ENCODE peak calls at places on chromosomes 6 and 20, in four cellular contexts. One of them, this sample, is unnamed. For H3K4me1, the result is how much of the 10 kb centered on the place peaks cover.

GRCh38 chr6:90266845-90267621 is 29.6 kb downstream of the BACH2 start:
- DNase-seq in H1: no peak
- DNase-seq in ovary: no peak
- DNase-seq in transverse colon: no peak
- DNase-seq in this sample: no peak

GRCh38 chr6:20211037-20211940 is 980 bp downstream of the MBOAT1 start:
- DNase-seq in H1: no peak
- DNase-seq in ovary: no peak
- DNase-seq in transverse colon: peak
- DNase-seq in this sample: peak

GRCh38 chr6:52310932-52311331 is 26.4 kb upstream of the MCM3 start:
- DNase-seq in transverse colon: no peak
- DNase-seq in H1: no peak
- DNase-seq in ovary: no peak
- DNase-seq in this sample: no peak

GRCh38 chr6:5214570-5215052 is 46.1 kb downstream of the LYRM4 start:
- DNase-seq in ovary: peak
- DNase-seq in transverse colon: peak
- DNase-seq in H1: peak
- DNase-seq in this sample: peak

GRCh38 chr20:59933296-59933848 is at the start of gene SYCP2:
- DNase-seq in transverse colon: peak
- DNase-seq in ovary: peak
- DNase-seq in H1: no peak
- DNase-seq in this sample: peak

GRCh38 chr20:48897298-48898044 is 24.0 kb upstream of the ARFGEF2 start:
- DNase-seq in ovary: no peak
- DNase-seq in transverse colon: no peak
- DNase-seq in H1: no peak
- DNase-seq in this sample: no peak

GRCh38 chr6:34362909-34363713 is 29.4 kb downstream of the NUDT3 start:
- DNase-seq in H1: no peak
- DNase-seq in transverse colon: no peak
- DNase-seq in ovary: no peak
- DNase-seq in this sample: no peak

GRCh38 chr6:152368761-152369624 is 268.2 kb downstream of the SYNE1 start:
- DNase-seq in H1: no peak
- DNase-seq in transverse colon: peak
- DNase-seq in ovary: peak
- DNase-seq in this sample: no peak

GRCh38 chr20:5863040-5863811 is 87.1 kb downstream of the TRMT6 start:
- DNase-seq in transverse colon: no peak
- DNase-seq in ovary: peak
- DNase-seq in H1: no peak
- DNase-seq in this sample: no peak

GRCh38 chr6:55705381-55705780 is 126.4 kb upstream of the HMGCLL1 start:
- DNase-seq in transverse colon: no peak
- DNase-seq in H1: no peak
- DNase-seq in ovary: no peak
- DNase-seq in this sample: no peak

GRCh38 chr6:146410851-146411595 is 132.6 kb upstream of the RAB32 start:
- DNase-seq in transverse colon: no peak
- DNase-seq in ovary: no peak
- DNase-seq in H1: no peak
- DNase-seq in this sample: no peak

GRCh38 chr6:149332602-149333311 is 15.2 kb downstream of the TAB2 start:
- DNase-seq in H1: no peak
- DNase-seq in transverse colon: no peak
- DNase-seq in ovary: no peak
- DNase-seq in this sample: no peak

GRCh38 chr6:82006027-82006738 is 241.4 kb downstream of the IBTK start:
- DNase-seq in transverse colon: peak
- DNase-seq in H1: peak
- DNase-seq in ovary: no peak
- DNase-seq in this sample: peak

GRCh38 chr6:118715371-118715770 is 64.0 kb upstream of the CEP85L start:
- DNase-seq in H1: no peak
- DNase-seq in ovary: no peak
- DNase-seq in transverse colon: no peak
- DNase-seq in this sample: no peak

GRCh38 chr6:393391-394221 is 2.1 kb downstream of the IRF4 start:
- DNase-seq in H1: no peak
- DNase-seq in ovary: no peak
- DNase-seq in transverse colon: no peak
- DNase-seq in this sample: no peak

GRCh38 chr20:48886811-48887210 is 34.7 kb upstream of the ARFGEF2 start:
- DNase-seq in transverse colon: no peak
- DNase-seq in ovary: no peak
- DNase-seq in H1: no peak
- DNase-seq in this sample: no peak

GRCh38 chr6:105484238-105485161 is 81.6 kb upstream of the PREP start:
- DNase-seq in ovary: no peak
- DNase-seq in H1: no peak
- DNase-seq in transverse colon: no peak
- DNase-seq in this sample: peak

DNA sequence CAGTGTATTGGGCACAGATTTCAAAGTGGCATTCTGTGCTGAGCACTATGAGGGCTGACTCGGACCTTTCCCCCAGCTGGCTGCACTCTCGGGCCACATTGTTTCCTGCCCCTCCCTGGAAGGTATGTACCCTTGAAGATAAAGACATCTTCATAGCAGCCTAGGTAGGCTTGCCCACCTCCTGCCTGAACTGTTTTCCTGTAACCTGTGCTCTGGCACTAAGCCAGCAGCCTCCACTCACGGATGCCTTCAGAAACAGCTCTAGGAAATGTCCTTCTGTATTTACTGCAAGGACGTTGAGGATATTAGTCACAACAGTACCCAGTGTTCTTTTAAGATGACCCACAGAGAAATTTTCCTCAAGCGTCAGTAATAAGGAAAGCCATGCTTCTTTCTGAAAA is 43.7 kb downstream of the TTI1 start:
- DNase-seq in ovary: no peak
- DNase-seq in transverse colon: peak
- DNase-seq in H1: no peak
- DNase-seq in this sample: peak
- H3K4me1 ChIP-seq in ovary: under half
- H3K4me1 ChIP-seq in transverse colon: under half
- H3K4me1 ChIP-seq in H1: under half
- H3K4me1 ChIP-seq in this sample: under half

GRCh38 chr6:127812985-127813681 is 87.7 kb downstream of the THEMIS start:
- DNase-seq in ovary: no peak
- DNase-seq in transverse colon: no peak
- DNase-seq in H1: no peak
- DNase-seq in this sample: no peak

GRCh38 chr6:127813682-127814027 is 87.2 kb downstream of the THEMIS start:
- DNase-seq in transverse colon: no peak
- DNase-seq in ovary: no peak
- DNase-seq in H1: no peak
- DNase-seq in this sample: no peak

GRCh38 chr6:127808118-127808517 is 92.7 kb downstream of the THEMIS start:
- DNase-seq in ovary: no peak
- DNase-seq in H1: no peak
- DNase-seq in transverse colon: no peak
- DNase-seq in this sample: no peak

GRCh38 chr6:127816643-127817042 is 84.2 kb downstream of the THEMIS start:
- DNase-seq in H1: no peak
- DNase-seq in ovary: no peak
- DNase-seq in transverse colon: no peak
- DNase-seq in this sample: no peak

DNA sequence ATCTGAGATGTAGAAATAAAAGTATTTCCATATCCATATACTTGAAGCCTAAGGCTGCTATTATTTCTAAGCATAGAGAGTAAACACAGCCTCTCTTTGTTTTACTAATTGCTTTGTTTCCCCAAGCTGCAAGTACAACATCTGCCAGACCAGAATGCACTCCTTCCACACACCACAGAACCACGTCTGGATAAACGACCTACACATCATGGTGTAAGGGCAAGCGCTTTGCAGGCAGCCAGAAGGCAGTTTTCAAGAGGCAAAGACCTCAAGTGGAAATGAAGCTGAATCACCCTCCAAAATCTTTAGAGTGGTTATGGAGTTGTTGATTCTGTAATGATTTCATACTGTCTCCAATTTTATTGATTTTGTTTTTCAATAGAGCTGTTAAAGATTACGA is 88.9 kb downstream of the THEMIS start:
- DNase-seq in ovary: no peak
- DNase-seq in H1: no peak
- DNase-seq in transverse colon: no peak
- DNase-seq in this sample: no peak
- H3K4me3 ChIP-seq in ovary: no peak
- H3K4me3 ChIP-seq in H1: no peak
- H3K4me3 ChIP-seq in transverse colon: no peak
- H3K4me3 ChIP-seq in this sample: no peak

GRCh38 chr20:19761853-19762252 is 3.8 kb downstream of the RIN2 start:
- DNase-seq in ovary: no peak
- DNase-seq in transverse colon: no peak
- DNase-seq in H1: no peak
- DNase-seq in this sample: no peak
- H3K27ac ChIP-seq in ovary: no peak
- H3K27ac ChIP-seq in transverse colon: no peak
- H3K27ac ChIP-seq in H1: no peak
- H3K27ac ChIP-seq in this sample: no peak

DNA sequence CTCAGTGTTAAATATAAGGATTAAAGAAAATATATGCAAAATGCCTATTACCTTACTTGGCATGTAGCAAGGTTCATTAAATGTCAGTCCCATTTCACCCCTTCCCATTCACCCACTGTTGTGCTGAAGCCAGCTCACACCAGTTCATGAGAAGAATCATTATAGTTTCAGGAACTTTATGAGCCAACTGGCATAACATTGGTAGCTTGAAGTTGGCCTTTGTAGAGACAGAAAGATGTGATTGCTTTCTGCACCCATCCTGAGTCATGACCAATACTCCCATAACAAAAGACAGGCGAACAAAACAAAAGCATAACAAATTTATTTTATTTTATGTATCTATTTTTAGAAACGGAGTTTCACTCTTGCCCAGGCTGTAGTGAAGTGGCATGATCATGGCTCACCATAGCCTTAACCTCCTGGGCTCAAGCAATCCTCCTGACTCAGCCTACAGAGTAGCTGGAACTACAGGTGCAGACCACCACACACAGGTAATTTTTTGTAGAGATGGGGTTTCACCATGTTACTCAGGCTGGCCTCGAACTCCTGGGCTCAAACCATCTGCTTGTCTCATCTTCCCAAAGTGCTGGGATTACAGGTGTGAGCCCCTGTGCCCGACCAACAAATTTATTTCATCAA is 17.6 kb upstream of the IER3 start:
- DNase-seq in H1: no peak
- DNase-seq in transverse colon: no peak
- DNase-seq in ovary: no peak
- DNase-seq in this sample: no peak
- H3K4me1 ChIP-seq in H1: under half
- H3K4me1 ChIP-seq in transverse colon: under half
- H3K4me1 ChIP-seq in ovary: under half
- H3K4me1 ChIP-seq in this sample: under half

DNA sequence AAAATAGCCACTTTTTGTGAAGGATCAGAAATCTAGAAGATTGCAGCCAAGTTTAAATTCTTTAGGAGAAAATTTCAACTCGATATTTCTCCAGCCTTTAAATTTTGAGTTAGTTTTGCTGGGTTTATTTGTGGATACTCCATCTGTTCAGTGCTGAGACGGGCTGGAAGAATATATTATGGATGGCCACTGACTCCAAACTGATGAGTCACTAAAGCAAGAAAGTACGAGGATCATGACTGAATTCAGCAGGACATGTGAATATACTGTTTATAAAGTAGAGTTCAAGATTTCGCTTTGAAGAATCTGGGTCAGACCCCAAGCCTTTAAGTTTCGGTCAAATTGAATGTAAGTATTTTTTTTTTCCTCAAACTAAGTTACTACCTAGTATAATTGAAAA is 199.5 kb downstream of the ADGRB3 start:
- DNase-seq in ovary: no peak
- DNase-seq in H1: no peak
- DNase-seq in transverse colon: no peak
- DNase-seq in this sample: no peak
- H3K4me3 ChIP-seq in ovary: no peak
- H3K4me3 ChIP-seq in H1: no peak
- H3K4me3 ChIP-seq in transverse colon: no peak
- H3K4me3 ChIP-seq in this sample: no peak

GRCh38 chr20:38260378-38261053 is at the start of gene KIAA1755:
- DNase-seq in transverse colon: no peak
- DNase-seq in H1: peak
- DNase-seq in ovary: peak
- DNase-seq in this sample: no peak
- H3K27ac ChIP-seq in transverse colon: peak
- H3K27ac ChIP-seq in H1: no peak
- H3K27ac ChIP-seq in ovary: peak
- H3K27ac ChIP-seq in this sample: no peak

GRCh38 chr6:111763381-111763780 is 109.9 kb downstream of the FYN start:
- DNase-seq in transverse colon: no peak
- DNase-seq in ovary: no peak
- DNase-seq in H1: no peak
- DNase-seq in this sample: no peak
- H3K4me1 ChIP-seq in transverse colon: under half
- H3K4me1 ChIP-seq in ovary: under half
- H3K4me1 ChIP-seq in H1: under half
- H3K4me1 ChIP-seq in this sample: under half

GRCh38 chr20:34362502-34363061 is 491 bp upstream of the ITCH start:
- DNase-seq in transverse colon: no peak
- DNase-seq in H1: no peak
- DNase-seq in ovary: no peak
- DNase-seq in this sample: no peak
- H3K4me3 ChIP-seq in transverse colon: no peak
- H3K4me3 ChIP-seq in H1: peak
- H3K4me3 ChIP-seq in ovary: peak
- H3K4me3 ChIP-seq in this sample: no peak

GRCh38 chr20:2156666-2157624 is 55.3 kb downstream of the STK35 start:
- DNase-seq in H1: no peak
- DNase-seq in transverse colon: no peak
- DNase-seq in ovary: no peak
- DNase-seq in this sample: no peak

GRCh38 chr20:2149507-2149906 is 47.9 kb downstream of the STK35 start:
- DNase-seq in transverse colon: no peak
- DNase-seq in ovary: no peak
- DNase-seq in H1: no peak
- DNase-seq in this sample: no peak

GRCh38 chr20:2156224-2156623 is 54.6 kb downstream of the STK35 start:
- DNase-seq in ovary: no peak
- DNase-seq in H1: no peak
- DNase-seq in transverse colon: no peak
- DNase-seq in this sample: no peak

GRCh38 chr20:2150660-2151059 is 49.0 kb downstream of the STK35 start:
- DNase-seq in ovary: no peak
- DNase-seq in transverse colon: no peak
- DNase-seq in H1: no peak
- DNase-seq in this sample: no peak

GRCh38 chr20:2151805-2152727 is 50.4 kb downstream of the STK35 start:
- DNase-seq in H1: no peak
- DNase-seq in transverse colon: no peak
- DNase-seq in ovary: no peak
- DNase-seq in this sample: peak
- H3K27ac ChIP-seq in H1: no peak
- H3K27ac ChIP-seq in transverse colon: no peak
- H3K27ac ChIP-seq in ovary: no peak
- H3K27ac ChIP-seq in this sample: no peak

This sample was measured in small intestine.